ENCODE peak calls at places on chromosomes 4 and X, in five cellular contexts. J, U, H, C and I are unnamed samples. For H3K36me3, the result is how much of the 10 kb centered on the place peaks cover.

GRCh38 chrX:14920196-14920595 is 47.0 kb downstream of the MOSPD2 start:
- DNase-seq in J (no peak), C (no peak), U (no peak), H (no peak), I (no peak)

GRCh38 chr4:15373363-15373762 is 54.5 kb upstream of the C1QTNF7 start:
- DNase-seq in C (no peak), H (no peak), U (no peak), J (no peak), I (no peak)

GRCh38 chrX:12315526-12315925 is 177.3 kb downstream of the FRMPD4 start:
- DNase-seq in U (no peak), J (no peak), H (no peak), C (no peak), I (no peak)

GRCh38 chrX:134880866-134881265 is 109.9 kb upstream of the SMIM10 start:
- DNase-seq in C (no peak), U (no peak), J (no peak), H (peak), I (no peak)

GRCh38 chr4:79574741-79575451 is 166.9 kb upstream of the GK2 start:
- DNase-seq in U (no peak), J (no peak), C (no peak), H (no peak), I (no peak)

GRCh38 chr4:41644288-41644914 is 104.1 kb downstream of the PHOX2B start:
- DNase-seq in H (peak), C (peak), U (peak), J (no peak), I (peak)

GRCh38 chr4:122783301-122784215 is 43.1 kb upstream of the FGF2 start:
- DNase-seq in U (peak), C (peak), H (peak), J (peak), I (no peak)

GRCh38 chrX:120517936-120518335 is 42.8 kb downstream of the CUL4B start:
- DNase-seq in H (peak), J (no peak), U (no peak), C (no peak), I (no peak)

GRCh38 chr4:169005453-169006099 is 4.5 kb downstream of the CBR4 start:
- DNase-seq in U (peak), C (no peak), H (no peak), J (no peak), I (no peak)

GRCh38 chr4:175998782-175999181 is 66.9 kb upstream of the WDR17 start:
- DNase-seq in J (no peak), H (no peak), U (no peak), C (peak), I (peak)

GRCh38 chr4:4247711-4248035 is 350 bp downstream of the TMEM128 start:
- DNase-seq in H (no peak), U (no peak), C (no peak), J (no peak), I (no peak)

GRCh38 chrX:115625577-115626301 is 64.8 kb downstream of the PLS3 start:
- DNase-seq in U (no peak), H (no peak), J (no peak), C (no peak), I (no peak)

GRCh38 chr4:54513231-54513630 is 144.5 kb upstream of the KIT start:
- DNase-seq in H (peak), U (peak), C (no peak), J (peak), I (no peak)

GRCh38 chr4:169208516-169208915 is 62.2 kb downstream of the SH3RF1 start:
- DNase-seq in J (peak), U (no peak), C (no peak), H (peak), I (no peak)

GRCh38 chr4:107709916-107710315 is 10.1 kb downstream of the PAPSS1 start:
- DNase-seq in C (no peak), J (no peak), H (no peak), U (no peak), I (no peak)

GRCh38 chr4:21034728-21035127 is 334.5 kb downstream of the PACRGL start:
- DNase-seq in H (no peak), U (no peak), C (no peak), J (no peak), I (no peak)

GRCh38 chr4:153785830-153786721 is 2.8 kb downstream of the SFRP2 start:
- DNase-seq in J (no peak), U (no peak), H (no peak), C (no peak), I (no peak)

GRCh38 chr4:27123050-27123768 is 262.6 kb downstream of the STIM2 start:
- DNase-seq in C (peak), J (no peak), U (peak), H (no peak), I (no peak)

GRCh38 chr4:106478152-106478551 is 109.6 kb upstream of the GIMD1 start:
- DNase-seq in C (no peak), J (no peak), U (no peak), H (no peak), I (no peak)

GRCh38 chr4:20422398-20422797 is 170.7 kb downstream of the SLIT2 start:
- DNase-seq in U (peak), J (peak), C (peak), H (peak), I (peak)

GRCh38 chrX:153694687-153695270 is 7.1 kb downstream of the SLC6A8 start:
- DNase-seq in J (no peak), C (no peak), H (no peak), U (no peak), I (no peak)
- H3K36me3 ChIP-seq in J (under half), C (under half), H (under half), U (under half), I (under half)

DNA sequence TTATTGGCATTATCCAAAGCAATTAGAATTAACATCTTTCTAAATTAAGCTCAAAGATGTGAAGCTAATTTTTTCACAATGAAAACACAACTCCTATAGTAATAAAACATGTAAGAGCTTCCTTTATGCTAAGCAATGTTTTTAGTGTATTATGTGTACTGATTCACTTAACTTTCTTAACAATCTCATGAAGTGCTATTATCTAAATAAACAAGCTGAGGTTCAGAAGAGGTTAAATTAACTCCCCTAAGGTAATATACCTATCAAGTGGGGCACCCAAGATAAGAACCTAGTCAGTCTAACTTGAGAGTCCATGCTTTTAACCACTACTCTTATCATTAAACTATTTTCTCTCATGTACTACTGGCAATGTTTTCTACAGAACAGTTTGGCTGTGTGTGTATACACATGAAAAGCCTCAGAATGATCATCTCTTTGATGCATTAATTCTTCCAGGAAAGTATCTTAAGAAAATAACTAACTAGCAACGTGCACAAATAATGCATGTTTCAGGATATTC is 13.6 kb downstream of the G3BP2 start:
- DNase-seq in J (no peak), C (no peak), U (no peak), H (no peak), I (no peak)
- H3K36me3 ChIP-seq in J (under half), C (under half), U (under half), H (under half), I (half or more)

DNA sequence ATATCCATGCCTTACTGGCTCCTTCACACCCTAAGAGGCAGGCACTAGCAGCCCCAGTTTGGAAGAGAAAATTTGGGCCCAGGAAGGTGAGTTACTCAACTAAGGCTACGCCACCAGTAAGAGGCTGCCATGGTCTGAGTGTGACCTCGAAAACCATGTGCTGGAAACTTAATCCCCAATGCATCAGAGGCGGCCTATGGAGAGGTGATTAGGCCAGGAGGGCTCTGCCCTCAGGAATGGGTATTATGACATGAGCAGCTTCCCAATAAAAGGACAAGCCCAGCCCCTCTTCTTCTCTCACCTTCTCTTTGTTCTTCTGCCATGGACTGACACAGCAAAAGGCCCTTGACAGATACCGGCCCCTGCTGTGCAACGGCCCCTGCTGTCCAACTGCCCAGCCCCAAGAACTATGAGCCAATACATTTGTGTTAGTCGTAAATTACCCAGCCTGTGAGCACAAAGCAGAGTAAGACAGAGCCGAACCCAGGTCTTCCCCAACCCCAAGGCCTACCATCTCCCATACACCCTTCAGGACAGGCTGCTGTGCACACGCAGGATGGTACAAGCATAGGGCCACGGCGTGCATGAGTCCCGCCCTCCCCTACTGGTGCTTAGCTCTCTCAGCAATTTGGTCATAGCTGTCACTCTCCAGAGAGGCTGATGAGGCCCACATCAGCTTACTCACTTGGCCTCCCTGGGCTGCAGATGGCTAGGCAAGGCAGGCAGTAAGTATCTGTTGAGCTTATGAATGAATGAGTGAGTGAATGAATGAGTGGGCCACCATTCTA is 14.2 kb downstream of the WDR1 start:
- DNase-seq in C (no peak), H (no peak), U (no peak), J (peak), I (no peak)
- H3K36me3 ChIP-seq in C (under half), H (half or more), U (under half), J (half or more), I (under half)

GRCh38 chrX:47180346-47180745 is 13.3 kb upstream of the UBA1 start:
- DNase-seq in J (no peak), U (no peak), H (no peak), C (no peak), I (no peak)

GRCh38 chrX:47181301-47181700 is 12.3 kb upstream of the UBA1 start:
- DNase-seq in C (no peak), H (no peak), U (no peak), J (no peak), I (no peak)

GRCh38 chrX:47179928-47180255 is 13.7 kb upstream of the UBA1 start:
- DNase-seq in H (no peak), C (no peak), U (no peak), J (no peak), I (no peak)

GRCh38 chrX:47178337-47178736 is 15.3 kb upstream of the UBA1 start:
- DNase-seq in C (no peak), H (no peak), U (no peak), J (no peak), I (no peak)

GRCh38 chrX:47179221-47179927 is 14.3 kb upstream of the UBA1 start:
- DNase-seq in J (peak), H (no peak), U (no peak), C (no peak), I (no peak)
- H3K36me3 ChIP-seq in J (under half), H (under half), U (under half), C (under half), I (under half)

DNA sequence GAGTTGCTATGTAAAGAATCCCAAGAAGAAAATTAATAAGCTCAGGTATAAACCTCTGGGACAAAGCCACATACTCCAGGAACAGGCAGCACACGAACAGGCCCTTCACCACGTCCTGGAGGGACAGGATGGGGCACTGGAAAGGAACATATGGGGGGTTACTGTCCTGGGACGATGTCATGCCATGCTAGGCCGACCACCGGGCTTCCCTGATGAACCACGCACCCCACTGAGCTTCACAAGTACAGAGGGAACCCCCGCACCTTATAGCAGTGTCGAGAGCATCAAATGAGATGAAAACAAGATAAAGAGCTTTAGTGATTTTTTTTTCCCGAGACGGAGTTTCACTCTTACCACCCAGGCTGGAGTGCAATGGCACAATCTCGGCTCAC is 19.1 kb downstream of the NOP14 start:
- DNase-seq in J (no peak), C (no peak), H (no peak), U (no peak), I (no peak)
- H3K36me3 ChIP-seq in J (under half), C (half or more), H (half or more), U (under half), I (half or more)

GRCh38 chrX:41335590-41336331 is 1.8 kb downstream of the DDX3X start:
- DNase-seq in J (peak), H (peak), U (no peak), C (no peak), I (no peak)

GRCh38 chrX:41338422-41338821 is 4.5 kb downstream of the DDX3X start:
- DNase-seq in U (no peak), J (no peak), C (no peak), H (no peak), I (no peak)

GRCh38 chrX:41336447-41336846 is 2.5 kb downstream of the DDX3X start:
- DNase-seq in H (no peak), U (no peak), C (no peak), J (no peak), I (no peak)

GRCh38 chrX:41339148-41339547 is 5.2 kb downstream of the DDX3X start:
- DNase-seq in H (no peak), U (no peak), J (no peak), C (no peak), I (no peak)

DNA sequence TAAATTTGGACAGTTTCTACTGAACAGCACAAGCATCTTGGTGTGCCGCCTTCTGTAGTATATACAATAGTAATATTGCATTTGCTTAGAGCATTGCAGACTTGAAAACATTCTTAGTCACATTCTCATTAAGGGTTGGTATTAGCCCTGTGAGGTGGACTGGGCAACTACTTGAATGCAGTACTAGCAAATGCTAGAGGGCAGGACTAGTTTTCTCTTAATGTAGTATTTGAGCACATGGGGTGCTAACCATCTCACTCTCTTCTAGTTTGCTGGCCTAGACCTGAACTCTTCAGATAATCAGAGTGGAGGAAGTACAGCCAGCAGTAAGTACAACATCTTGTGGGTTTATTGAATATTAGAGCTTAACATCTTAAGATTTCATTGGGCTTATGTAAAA is 3.2 kb downstream of the DDX3X start:
- DNase-seq in U (no peak), H (no peak), C (no peak), J (no peak), I (no peak)
- H3K36me3 ChIP-seq in U (under half), H (under half), C (under half), J (under half), I (under half)

DNA sequence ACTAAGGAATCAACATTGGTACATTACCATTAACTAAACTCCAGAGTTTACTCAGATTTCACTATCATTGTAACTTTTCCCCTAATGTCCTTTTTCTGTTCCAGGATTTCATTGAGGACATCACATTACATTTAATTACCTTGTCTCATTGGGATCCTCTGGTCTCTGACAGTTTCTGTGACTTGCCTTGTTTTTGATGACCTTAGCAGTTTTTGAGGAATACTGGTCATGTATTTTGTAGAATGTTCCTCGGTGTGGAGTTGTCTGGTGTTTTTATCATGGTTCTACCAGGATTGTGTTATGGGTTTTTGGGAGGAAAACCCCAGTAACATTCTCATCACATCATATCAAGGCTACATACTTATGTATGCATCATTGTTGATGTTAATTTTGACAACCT is 95.6 kb upstream of the TBC1D9 start:
- DNase-seq in C (no peak), H (no peak), U (no peak), J (no peak), I (no peak)
- H3K36me3 ChIP-seq in C (under half), H (under half), U (under half), J (under half), I (under half)

GRCh38 chrX:130139474-130140201 is 26.0 kb downstream of the AIFM1 start:
- DNase-seq in H (no peak), U (no peak), C (no peak), J (no peak), I (no peak)

GRCh38 chrX:130130990-130131389 is 20.7 kb upstream of the ELF4 start:
- DNase-seq in J (no peak), H (no peak), C (no peak), U (no peak), I (no peak)

GRCh38 chrX:130136497-130136896 is 26.2 kb upstream of the ELF4 start:
- DNase-seq in H (no peak), U (no peak), C (no peak), J (no peak), I (no peak)
- H3K36me3 ChIP-seq in H (under half), U (under half), C (under half), J (under half), I (under half)

DNA sequence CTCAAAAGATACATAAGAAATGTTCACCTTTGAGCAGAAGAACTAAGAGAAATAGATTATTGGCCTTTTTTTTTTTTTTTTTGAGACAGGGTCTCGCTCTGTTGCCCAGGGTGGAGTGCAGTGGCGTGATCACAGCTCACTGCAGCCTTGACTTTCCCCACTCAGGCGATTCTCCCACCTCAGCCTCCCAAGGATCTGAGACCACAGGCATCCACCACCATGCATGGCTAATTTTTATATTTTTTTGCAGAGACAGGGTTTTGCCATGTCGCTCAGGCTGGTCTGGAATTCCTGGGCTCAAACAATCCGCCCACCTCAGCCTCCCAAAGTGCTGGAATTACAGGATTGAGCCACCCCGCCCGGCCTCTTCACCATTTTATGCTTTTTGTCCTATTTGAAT is 2.9 kb upstream of the TLR6 start:
- DNase-seq in U (no peak), C (no peak), J (no peak), H (no peak), I (no peak)
- H3K36me3 ChIP-seq in U (under half), C (under half), J (under half), H (under half), I (under half)

GRCh38 chr4:40243390-40243948 is 46.6 kb downstream of the RHOH start:
- DNase-seq in J (no peak), H (no peak), C (no peak), U (no peak), I (no peak)

GRCh38 chr4:40240040-40240653 is 43.3 kb downstream of the RHOH start:
- DNase-seq in U (no peak), J (peak), C (no peak), H (no peak), I (no peak)

GRCh38 chr4:40238700-40239548 is 42.1 kb downstream of the RHOH start:
- DNase-seq in J (no peak), U (no peak), C (no peak), H (no peak), I (peak)

GRCh38 chr4:40241026-40241425 is 44.2 kb downstream of the RHOH start:
- DNase-seq in H (no peak), U (no peak), C (no peak), J (no peak), I (no peak)

GRCh38 chr4:40241936-40242590 is 45.2 kb downstream of the RHOH start:
- DNase-seq in C (no peak), H (no peak), U (no peak), J (no peak), I (no peak)
- H3K36me3 ChIP-seq in C (under half), H (under half), U (under half), J (under half), I (under half)